ENCODE peak calls at places on chromosomes 1 and 21, in six cellular contexts. T, A, Q, X, F and O are unnamed samples.

GRCh38 chr1:37574834-37575479 is 18.2 kb downstream of the DNALI1 start:
- DNase-seq in T (peak), A (no peak), Q (no peak), X (peak), F (peak), O (no peak)

GRCh38 chr1:28136636-28137613 is 39.6 kb downstream of the PTAFR start:
- DNase-seq in T (no peak), A (no peak), Q (no peak), X (peak), F (no peak), O (no peak)

GRCh38 chr1:29728703-29729102 is 492.4 kb downstream of the PTPRU start:
- DNase-seq in T (no peak), A (no peak), Q (no peak), X (no peak), F (no peak), O (no peak)

GRCh38 chr21:20523191-20523590 is 475.0 kb upstream of the NCAM2 start:
- DNase-seq in T (no peak), A (no peak), Q (no peak), X (no peak), F (no peak), O (no peak)

GRCh38 chr21:45381865-45382697 is 22.9 kb upstream of the COL18A1 start:
- DNase-seq in T (no peak), A (peak), Q (peak), X (no peak), F (no peak), O (no peak)

GRCh38 chr1:24908591-24909259 is 21.4 kb downstream of the RUNX3 start:
- DNase-seq in T (no peak), A (no peak), Q (no peak), X (no peak), F (no peak), O (no peak)

GRCh38 chr1:219085082-219085481 is 88.6 kb upstream of the LYPLAL1 start:
- DNase-seq in T (peak), A (no peak), Q (no peak), X (peak), F (peak), O (no peak)

GRCh38 chr21:19810779-19811178 is 1187.4 kb upstream of the NCAM2 start:
- DNase-seq in T (no peak), A (no peak), Q (no peak), X (no peak), F (peak), O (no peak)

GRCh38 chr1:29470788-29471119 is 234.4 kb downstream of the PTPRU start:
- DNase-seq in T (no peak), A (no peak), Q (no peak), X (no peak), F (no peak), O (no peak)

GRCh38 chr1:29327223-29327935 is 91.1 kb downstream of the PTPRU start:
- DNase-seq in T (no peak), A (no peak), Q (no peak), X (no peak), F (no peak), O (no peak)

GRCh38 chr1:24318988-24319863 is at the start of gene GRHL3:
- DNase-seq in T (no peak), A (no peak), Q (no peak), X (no peak), F (no peak), O (no peak)

GRCh38 chr1:33181038-33181861 is 593 bp downstream of the TRIM62 start:
- DNase-seq in T (no peak), A (peak), Q (peak), X (peak), F (peak), O (peak)

GRCh38 chr1:109432336-109432735 is 6.1 kb upstream of the PSMA5 start:
- DNase-seq in T (peak), A (no peak), Q (no peak), X (no peak), F (no peak), O (no peak)

GRCh38 chr21:33384851-33385331 is 18.3 kb upstream of the IFNGR2 start:
- DNase-seq in T (no peak), A (no peak), Q (no peak), X (peak), F (no peak), O (no peak)

GRCh38 chr1:168709896-168710305 is 19.1 kb downstream of the DPT start:
- DNase-seq in T (peak), A (no peak), Q (no peak), X (peak), F (peak), O (no peak)

GRCh38 chr1:55286851-55287602 is 71.9 kb upstream of the USP24 start:
- DNase-seq in T (no peak), A (no peak), Q (no peak), X (no peak), F (peak), O (no peak)

GRCh38 chr1:64934115-64934880 is 32.1 kb downstream of the JAK1 start:
- DNase-seq in T (peak), A (peak), Q (no peak), X (peak), F (peak), O (no peak)

GRCh38 chr1:27435566-27436203 is 43.3 kb downstream of the GPR3 start:
- DNase-seq in T (no peak), A (no peak), Q (no peak), X (peak), F (no peak), O (no peak)

GRCh38 chr1:154499446-154499845 is 2.6 kb upstream of the TDRD10 start:
- DNase-seq in T (no peak), A (no peak), Q (no peak), X (no peak), F (no peak), O (no peak)

GRCh38 chr1:12344611-12345299 is 114.9 kb downstream of the VPS13D start:
- DNase-seq in T (no peak), A (no peak), Q (no peak), X (no peak), F (peak), O (no peak)

GRCh38 chr1:97451944-97452343 is 468.9 kb downstream of the DPYD start:
- DNase-seq in T (no peak), A (no peak), Q (no peak), X (no peak), F (no peak), O (no peak)

GRCh38 chr1:28926629-28927441 is 12.5 kb downstream of the EPB41 start:
- DNase-seq in T (no peak), A (no peak), Q (no peak), X (peak), F (peak), O (no peak)

GRCh38 chr1:68791800-68792199 is 294.9 kb upstream of the DEPDC1 start:
- DNase-seq in T (no peak), A (no peak), Q (no peak), X (no peak), F (no peak), O (no peak)

GRCh38 chr21:32403201-32403701 is 9.3 kb upstream of the EVA1C start:
- DNase-seq in T (no peak), A (peak), Q (peak), X (peak), F (peak), O (peak)

GRCh38 chr1:241250465-241250864 is 106.5 kb downstream of the RGS7 start:
- DNase-seq in T (no peak), A (no peak), Q (no peak), X (no peak), F (no peak), O (no peak)

GRCh38 chr21:41316641-41317392 is at the start of gene FAM3B:
- DNase-seq in T (no peak), A (no peak), Q (no peak), X (no peak), F (no peak), O (no peak)

GRCh38 chr1:19341201-19342076 is 29.3 kb downstream of the SLC66A1 start:
- DNase-seq in T (no peak), A (peak), Q (peak), X (peak), F (peak), O (peak)
- TF ChIP-seq CTCF in T (peak), A (peak), Q (peak), X (peak), F (peak), O (peak)

DNA sequence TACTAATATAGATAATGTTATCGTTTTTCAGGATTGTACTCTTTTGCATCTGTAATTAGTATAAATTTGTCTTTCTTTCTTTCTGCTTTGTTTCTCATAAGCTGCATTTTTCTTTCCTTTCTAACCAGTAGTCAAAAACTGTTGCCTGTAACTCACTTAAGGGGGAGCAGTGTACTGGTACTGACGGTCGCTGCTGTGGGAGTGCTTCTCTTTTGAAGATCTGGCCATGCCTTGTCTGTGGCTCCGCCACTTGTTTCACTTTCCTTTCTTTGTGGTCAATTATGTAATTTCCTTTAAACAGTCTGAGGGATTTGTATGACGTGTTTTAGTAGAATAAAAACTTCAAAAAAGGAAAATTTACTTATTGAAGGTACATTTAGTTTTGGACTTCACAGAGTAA is 37.0 kb downstream of the MIA3 start:
- DNase-seq in T (no peak), A (no peak), Q (no peak), X (peak), F (peak), O (no peak)
- TF ChIP-seq CTCF in T (no peak), A (no peak), Q (no peak), X (peak), F (peak), O (no peak)

GRCh38 chr1:93348104-93348780 is 2.5 kb downstream of the DR1 start:
- DNase-seq in T (no peak), A (no peak), Q (no peak), X (no peak), F (no peak), O (no peak)

GRCh38 chr1:93344886-93345632 is 648 bp upstream of the DR1 start:
- DNase-seq in T (no peak), A (no peak), Q (no peak), X (peak), F (no peak), O (no peak)

GRCh38 chr1:93345633-93346471 is at the start of gene DR1:
- DNase-seq in T (peak), A (peak), Q (peak), X (peak), F (peak), O (peak)

GRCh38 chr1:93347319-93347899 is 1.7 kb downstream of the DR1 start:
- DNase-seq in T (no peak), A (no peak), Q (no peak), X (no peak), F (no peak), O (no peak)

GRCh38 chr1:93346472-93346991 is 825 bp downstream of the DR1 start:
- DNase-seq in T (no peak), A (no peak), Q (no peak), X (peak), F (peak), O (no peak)
- TF ChIP-seq CTCF in T (no peak), A (no peak), Q (no peak), X (no peak), F (no peak), O (no peak)

GRCh38 chr1:244050835-244051444 is at the start of gene ZBTB18:
- DNase-seq in T (no peak), A (no peak), Q (no peak), X (peak), F (peak), O (no peak)
- TF ChIP-seq CTCF in T (no peak), A (no peak), Q (no peak), X (no peak), F (no peak), O (no peak)

DNA sequence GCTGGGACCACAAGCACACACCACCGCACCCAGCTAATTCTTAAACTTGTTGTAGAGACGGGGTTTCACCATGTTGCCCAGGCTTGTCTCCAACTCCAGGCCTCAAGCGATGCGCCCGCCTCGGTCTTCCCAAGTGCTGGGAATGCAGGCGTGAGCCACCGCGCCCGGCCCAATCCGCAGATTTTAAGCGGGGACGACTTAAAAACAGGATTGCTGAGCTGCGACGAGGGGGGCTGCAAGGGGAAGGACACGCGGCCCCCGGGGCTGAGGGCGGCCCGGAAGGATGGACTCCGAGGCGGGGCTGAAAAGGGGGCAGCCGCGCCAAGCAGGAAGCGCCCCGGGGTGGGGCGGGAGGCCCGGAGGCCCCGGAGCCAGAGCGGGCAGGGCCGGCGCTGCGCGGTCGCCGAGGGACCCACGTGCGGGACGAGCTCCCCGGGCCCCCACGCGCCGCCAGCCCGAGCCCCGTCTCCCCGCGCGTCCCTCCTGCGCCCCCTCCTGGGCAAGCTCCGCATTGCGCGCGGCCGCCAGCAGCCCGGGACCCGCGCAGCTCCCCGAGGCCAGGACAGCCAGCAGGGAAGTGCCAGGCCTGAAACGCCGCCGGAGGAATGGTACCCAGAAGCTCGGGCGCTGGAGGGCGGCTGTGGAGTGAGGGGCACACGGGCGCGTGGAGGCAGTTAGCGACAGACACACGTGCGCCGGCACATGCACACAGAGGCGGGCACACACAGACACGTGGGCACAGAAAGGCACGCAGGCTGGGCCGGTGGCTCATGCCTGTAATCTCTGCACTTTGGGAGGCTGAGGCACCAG is 5.5 kb upstream of the PRKCZ start:
- DNase-seq in T (no peak), A (peak), Q (peak), X (peak), F (peak), O (peak)
- TF ChIP-seq CTCF in T (peak), A (peak), Q (peak), X (peak), F (peak), O (peak)

GRCh38 chr21:26833460-26833939 is 11.7 kb downstream of the ADAMTS1 start:
- DNase-seq in T (no peak), A (no peak), Q (peak), X (peak), F (peak), O (no peak)

GRCh38 chr21:26833011-26833410 is 12.2 kb downstream of the ADAMTS1 start:
- DNase-seq in T (no peak), A (no peak), Q (no peak), X (no peak), F (no peak), O (no peak)

GRCh38 chr21:26835714-26836265 is 9.4 kb downstream of the ADAMTS1 start:
- DNase-seq in T (no peak), A (no peak), Q (no peak), X (no peak), F (no peak), O (no peak)

GRCh38 chr21:26835027-26835713 is 10.0 kb downstream of the ADAMTS1 start:
- DNase-seq in T (peak), A (no peak), Q (peak), X (peak), F (peak), O (no peak)

DNA sequence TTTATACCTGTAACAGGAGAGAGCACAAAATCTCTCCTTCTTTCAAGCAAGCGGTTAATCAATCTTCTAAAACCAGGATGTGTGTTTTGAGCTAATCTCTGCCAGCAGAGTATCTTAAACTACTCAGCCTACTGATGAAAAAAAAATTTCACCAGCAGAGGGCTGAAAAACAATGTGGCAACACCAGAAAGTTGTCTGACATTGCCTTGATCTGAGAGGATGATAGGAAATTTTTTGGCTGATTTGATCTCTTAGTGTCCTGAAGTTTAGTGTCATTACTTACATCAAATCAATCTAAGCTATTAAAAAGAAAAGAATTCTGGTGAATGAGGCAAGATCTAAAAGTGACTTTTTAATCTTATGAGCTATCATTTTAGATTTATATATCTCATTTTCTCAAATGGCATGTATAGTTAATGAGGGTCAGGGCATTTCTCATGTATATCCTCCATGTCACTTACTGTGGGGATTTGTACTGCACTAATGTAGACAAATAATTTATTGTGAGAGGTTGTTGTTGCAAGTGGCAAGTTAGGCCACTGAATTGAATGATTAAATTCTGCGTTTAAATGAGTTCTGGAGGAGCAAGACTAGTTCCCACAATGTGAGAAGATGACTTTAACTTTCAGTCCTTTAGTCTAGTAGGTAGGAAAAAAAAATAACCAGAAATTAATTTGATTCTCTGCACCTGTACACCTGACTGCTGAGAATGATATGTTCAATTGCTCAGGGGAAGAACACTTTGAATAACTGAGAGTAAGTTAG is 10.8 kb downstream of the ADAMTS1 start:
- DNase-seq in T (no peak), A (no peak), Q (no peak), X (peak), F (peak), O (no peak)
- TF ChIP-seq CTCF in T (peak), A (no peak), Q (peak), X (peak), F (peak), O (peak)

GRCh38 chr1:240093120-240093961 is 1.7 kb downstream of the FMN2 start:
- DNase-seq in T (no peak), A (no peak), Q (peak), X (peak), F (no peak), O (peak)

GRCh38 chr1:240094043-240094722 is 2.5 kb downstream of the FMN2 start:
- DNase-seq in T (no peak), A (no peak), Q (no peak), X (no peak), F (no peak), O (no peak)

GRCh38 chr1:240091201-240091600 is 482 bp upstream of the FMN2 start:
- DNase-seq in T (no peak), A (no peak), Q (no peak), X (no peak), F (no peak), O (no peak)

GRCh38 chr1:240092301-240093119 is 827 bp downstream of the FMN2 start:
- DNase-seq in T (no peak), A (peak), Q (peak), X (peak), F (peak), O (peak)

GRCh38 chr1:240091614-240092300 is at the start of gene FMN2:
- DNase-seq in T (no peak), A (no peak), Q (peak), X (peak), F (peak), O (peak)
- TF ChIP-seq CTCF in T (no peak), A (no peak), Q (no peak), X (no peak), F (no peak), O (no peak)